ENCODE peak calls at places on chromosomes 5 and 9, in nine cellular contexts. S is D721Med, K is choroid plexus epithelial cell, J is OCI-LY7, A is cardiac fibroblast, O is AG04449, Q is NCI-H1092, N is Panc1, B is gastrocnemius medialis. L is an unnamed sample.

GRCh38 chr5:145223582-145223981 is 611.6 kb downstream of the PRELID2 start:
- DNase-seq in S (no peak), N (no peak), J (no peak), Q (no peak), A (no peak), B (no peak), K (no peak), O (no peak), L (no peak)

GRCh38 chr5:80921026-80921425 is 39.1 kb upstream of the RASGRF2 start:
- DNase-seq in K (no peak), B (no peak), Q (no peak), J (no peak), S (no peak), O (no peak), N (no peak), A (no peak), L (no peak)

GRCh38 chr5:119368238-119368630 is 12.4 kb downstream of the TNFAIP8 start:
- DNase-seq in O (no peak), B (no peak), S (no peak), A (no peak), N (no peak), K (no peak), Q (no peak), J (peak), L (no peak)

GRCh38 chr5:138934971-138935370 is 59.8 kb upstream of the LRRTM2 start:
- DNase-seq in A (no peak), K (no peak), N (no peak), S (no peak), J (no peak), O (no peak), B (no peak), Q (no peak), L (no peak)

GRCh38 chr9:127182901-127183746 is 60.7 kb upstream of the ANGPTL2 start:
- DNase-seq in K (peak), S (no peak), B (no peak), J (no peak), A (no peak), O (no peak), Q (no peak), N (no peak), L (no peak)

GRCh38 chr5:108461628-108462367 is 79.9 kb upstream of the FBXL17 start:
- DNase-seq in N (no peak), S (no peak), J (no peak), K (peak), Q (no peak), O (peak), B (no peak), A (peak), L (no peak)

GRCh38 chr9:137303893-137304382 is 1.9 kb upstream of the NRARP start:
- DNase-seq in A (no peak), B (no peak), Q (no peak), O (no peak), K (no peak), J (no peak), N (no peak), S (no peak), L (no peak)

GRCh38 chr9:93725382-93725781 is 149.0 kb downstream of the PHF2 start:
- DNase-seq in K (no peak), J (no peak), A (no peak), B (no peak), O (no peak), N (no peak), S (no peak), Q (no peak), L (no peak)

GRCh38 chr5:132499440-132500243 is 9.1 kb upstream of the IRF1 start:
- DNase-seq in B (no peak), Q (no peak), A (no peak), N (no peak), S (no peak), O (no peak), K (no peak), J (no peak), L (no peak)

GRCh38 chr9:136089697-136090045 is 5.4 kb downstream of the NACC2 start:
- DNase-seq in B (no peak), Q (no peak), O (no peak), K (peak), A (peak), S (peak), N (no peak), J (peak), L (peak)